ENCODE peak calls at places on chromosome 4, in six cellular contexts. Z, H, W, B, U and O are unnamed samples.

GRCh38 chr4:80183196-80184052 is 13.9 kb upstream of the PRDM8 start:
- DNase-seq in Z (no peak), H (no peak), W (no peak), B (no peak), U (no peak), O (peak)

GRCh38 chr4:113607147-113607720 is 154.3 kb downstream of the CAMK2D start:
- DNase-seq in Z (no peak), H (no peak), W (no peak), B (no peak), U (no peak), O (no peak)

GRCh38 chr4:7714738-7715137 is 224.9 kb downstream of the AFAP1 start:
- DNase-seq in Z (no peak), H (no peak), W (no peak), B (no peak), U (no peak), O (no peak)

GRCh38 chr4:78056265-78057129 is 626 bp upstream of the FRAS1 start:
- DNase-seq in Z (no peak), H (peak), W (peak), B (peak), U (no peak), O (peak)

GRCh38 chr4:125115476-125115875 is 199.3 kb upstream of the FAT4 start:
- DNase-seq in Z (no peak), H (no peak), W (no peak), B (no peak), U (no peak), O (no peak)

GRCh38 chr4:9703391-9703790 is 78.0 kb upstream of the DRD5 start:
- DNase-seq in Z (peak), H (peak), W (peak), B (peak), U (peak), O (peak)

GRCh38 chr4:182265881-182266280 is 22.7 kb downstream of the TENM3 start:
- DNase-seq in Z (no peak), H (no peak), W (no peak), B (peak), U (no peak), O (no peak)

GRCh38 chr4:87843936-87844335 is 11.2 kb downstream of the MEPE start:
- DNase-seq in Z (no peak), H (peak), W (no peak), B (no peak), U (no peak), O (peak)

GRCh38 chr4:3236326-3236878 is 12.6 kb upstream of the MSANTD1 start:
- DNase-seq in Z (no peak), H (no peak), W (no peak), B (no peak), U (no peak), O (no peak)

GRCh38 chr4:137535718-137536117 is 3.4 kb upstream of the PCDH18 start:
- DNase-seq in Z (no peak), H (no peak), W (no peak), B (no peak), U (no peak), O (no peak)

GRCh38 chr4:19721587-19721986 is 530.1 kb upstream of the SLIT2 start:
- DNase-seq in Z (no peak), H (peak), W (no peak), B (no peak), U (no peak), O (no peak)

GRCh38 chr4:152476796-152477195 is 59.1 kb downstream of the FBXW7 start:
- DNase-seq in Z (no peak), H (no peak), W (no peak), B (no peak), U (no peak), O (no peak)

GRCh38 chr4:100146756-100147155 is 43.5 kb downstream of the DDIT4L start:
- DNase-seq in Z (no peak), H (no peak), W (no peak), B (no peak), U (no peak), O (no peak)

GRCh38 chr4:98822144-98822543 is 106.8 kb downstream of the EIF4E start:
- DNase-seq in Z (no peak), H (no peak), W (no peak), B (no peak), U (no peak), O (no peak)

GRCh38 chr4:68658672-68659071 is 11.8 kb downstream of the UGT2B15 start:
- DNase-seq in Z (no peak), H (no peak), W (no peak), B (no peak), U (no peak), O (no peak)

GRCh38 chr4:4851081-4851480 is 8.4 kb upstream of the MSX1 start:
- DNase-seq in Z (no peak), H (no peak), W (no peak), B (no peak), U (no peak), O (no peak)

GRCh38 chr4:100299019-100299418 is 108.8 kb upstream of the DDIT4L start:
- DNase-seq in Z (no peak), H (peak), W (no peak), B (peak), U (no peak), O (no peak)

GRCh38 chr4:70721747-70722146 is at the start of gene RUFY3:
- DNase-seq in Z (no peak), H (no peak), W (no peak), B (no peak), U (no peak), O (no peak)
- TF ChIP-seq POLR2A in Z (no peak), H (no peak), W (no peak), B (no peak), U (no peak), O (no peak)

DNA sequence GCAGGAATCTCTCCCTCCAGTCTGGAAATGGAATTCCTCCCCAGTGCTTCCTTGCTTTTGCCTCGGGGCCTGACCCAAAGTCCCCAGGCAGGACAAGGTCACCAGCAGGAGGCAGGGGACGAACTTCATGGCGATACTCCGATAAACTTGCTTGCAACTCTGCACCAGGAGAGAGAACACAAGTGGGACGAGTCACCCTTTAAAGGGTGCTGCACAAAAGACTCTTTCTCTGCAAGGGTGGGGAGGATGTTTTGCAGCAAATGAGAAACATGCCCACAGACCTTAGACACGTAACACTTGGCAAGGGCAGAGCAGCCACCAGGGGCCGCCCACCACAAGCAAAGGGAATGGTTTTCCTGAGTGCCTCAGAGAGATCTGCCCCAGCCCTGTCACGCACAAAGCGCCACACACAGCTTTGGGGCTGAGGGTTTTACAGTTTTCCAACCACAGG is at the start of gene FGFBP2:
- DNase-seq in Z (no peak), H (peak), W (peak), B (peak), U (no peak), O (peak)
- TF ChIP-seq MAX in Z (no peak), H (no peak), W (no peak), B (no peak), U (no peak), O (no peak)

DNA sequence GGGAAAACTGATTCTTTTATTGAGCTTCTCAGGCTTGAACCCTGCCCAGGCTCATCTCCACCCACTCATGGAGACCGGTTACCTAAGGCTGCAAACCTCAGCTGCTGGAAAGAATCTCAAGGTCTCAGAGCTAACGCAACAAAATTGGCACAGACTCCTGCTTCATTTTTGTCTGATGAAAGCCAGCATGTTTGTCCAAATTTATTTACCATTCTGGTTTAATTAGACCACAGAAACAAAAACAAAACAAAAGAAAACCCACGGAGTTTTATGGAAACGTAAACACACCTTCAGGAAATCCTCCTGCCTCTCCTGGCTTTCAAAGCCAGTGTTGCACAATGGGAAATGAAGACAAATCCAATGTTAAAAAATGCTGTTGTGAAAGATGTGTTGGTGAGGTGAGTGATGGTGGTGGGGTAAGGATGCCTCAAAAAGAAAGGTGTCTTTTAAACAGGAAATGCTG is 56.4 kb upstream of the PDLIM3 start:
- DNase-seq in Z (no peak), H (no peak), W (no peak), B (no peak), U (no peak), O (no peak)
- H3K4me3 ChIP-seq in Z (no peak), H (no peak), W (no peak), B (no peak), U (no peak), O (no peak)

GRCh38 chr4:36054750-36055467 is 189.4 kb downstream of the ARAP2 start:
- DNase-seq in Z (no peak), H (no peak), W (no peak), B (no peak), U (no peak), O (no peak)
- TF ChIP-seq POLR2A in Z (no peak), H (no peak), W (no peak), B (no peak), U (no peak), O (no peak)

GRCh38 chr4:105345358-105345757 is 128.5 kb downstream of the PPA2 start:
- DNase-seq in Z (no peak), H (no peak), W (no peak), B (no peak), U (no peak), O (no peak)

GRCh38 chr4:105346869-105347268 is 127.0 kb downstream of the PPA2 start:
- DNase-seq in Z (no peak), H (no peak), W (no peak), B (no peak), U (no peak), O (no peak)

GRCh38 chr4:105345838-105346237 is 128.0 kb downstream of the PPA2 start:
- DNase-seq in Z (no peak), H (no peak), W (no peak), B (no peak), U (no peak), O (no peak)

GRCh38 chr4:105348719-105349118 is 125.1 kb downstream of the PPA2 start:
- DNase-seq in Z (no peak), H (no peak), W (no peak), B (no peak), U (no peak), O (no peak)

DNA sequence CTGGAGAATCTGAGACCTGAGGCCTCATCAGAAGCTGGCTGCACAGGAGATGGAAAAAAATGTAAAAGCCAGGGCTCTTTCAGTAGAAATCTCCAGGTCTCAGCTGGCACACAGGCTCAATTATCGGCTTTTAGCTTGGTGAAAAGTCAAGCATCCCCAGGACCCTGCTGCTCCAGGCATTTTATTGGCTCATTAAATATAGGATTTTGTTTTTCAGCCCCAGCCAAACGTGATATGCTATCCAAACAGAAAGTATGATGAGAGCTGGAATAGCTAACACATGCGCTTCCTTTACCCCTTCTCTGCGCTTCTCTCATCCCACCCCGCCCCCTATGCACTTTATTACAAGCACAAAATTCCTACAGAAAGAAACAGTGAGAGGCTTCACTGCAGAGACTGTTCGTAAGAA is 130.3 kb downstream of the PPA2 start:
- DNase-seq in Z (no peak), H (no peak), W (no peak), B (no peak), U (no peak), O (no peak)
- TF ChIP-seq MAX in Z (no peak), H (no peak), W (no peak), B (no peak), U (no peak), O (no peak)

DNA sequence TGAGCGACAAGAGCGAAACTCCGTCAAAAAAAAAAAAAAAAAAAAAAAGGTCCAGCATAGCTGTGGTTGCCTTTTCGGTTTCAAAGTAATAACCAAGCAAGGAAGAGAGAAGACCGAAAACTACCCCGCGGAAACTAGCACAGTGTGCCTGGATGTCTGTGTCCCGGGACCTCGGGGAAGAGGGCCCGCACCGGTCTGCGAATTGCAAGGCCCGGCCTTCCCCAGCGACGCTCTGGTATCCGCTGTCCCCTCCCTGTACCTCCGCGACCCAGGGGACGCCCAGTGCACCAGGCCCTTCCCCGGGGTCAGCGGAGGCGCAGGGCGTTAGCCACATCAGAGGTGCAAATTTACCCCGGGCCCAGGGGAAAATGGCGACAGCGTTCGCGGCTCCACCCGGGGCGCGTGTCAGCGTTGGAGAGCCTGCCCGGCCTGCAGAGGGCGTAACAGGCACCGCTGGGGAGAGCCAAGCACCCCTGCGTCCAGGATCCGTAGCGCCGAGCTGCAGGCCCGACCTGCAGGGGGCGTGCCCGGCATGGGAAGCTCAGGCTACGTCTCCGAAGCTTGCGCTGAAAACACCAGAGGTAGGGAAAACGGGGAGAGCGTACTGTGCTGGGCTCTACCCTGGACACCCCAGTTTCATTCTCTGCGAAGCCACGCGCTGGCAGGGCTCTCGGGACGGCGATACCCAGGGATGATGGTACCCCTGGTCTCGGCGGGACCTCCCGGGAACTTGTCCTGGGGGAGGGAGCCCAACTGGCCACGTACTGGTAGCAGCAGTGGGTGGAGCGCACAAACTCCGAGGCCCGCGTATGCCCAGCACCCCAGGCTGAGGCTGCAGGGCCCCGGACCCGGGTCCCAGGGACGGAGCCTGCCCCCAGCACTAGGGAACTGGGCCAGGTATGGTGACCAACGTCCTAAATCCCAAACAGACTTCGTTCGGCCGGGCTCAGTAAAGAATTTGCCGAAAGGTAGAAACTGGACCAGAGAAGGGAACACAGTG is 16.2 kb downstream of the NKX6-1 start:
- DNase-seq in Z (no peak), H (no peak), W (no peak), B (no peak), U (no peak), O (no peak)
- H3K4me3 ChIP-seq in Z (peak), H (no peak), W (no peak), B (no peak), U (no peak), O (no peak)

DNA sequence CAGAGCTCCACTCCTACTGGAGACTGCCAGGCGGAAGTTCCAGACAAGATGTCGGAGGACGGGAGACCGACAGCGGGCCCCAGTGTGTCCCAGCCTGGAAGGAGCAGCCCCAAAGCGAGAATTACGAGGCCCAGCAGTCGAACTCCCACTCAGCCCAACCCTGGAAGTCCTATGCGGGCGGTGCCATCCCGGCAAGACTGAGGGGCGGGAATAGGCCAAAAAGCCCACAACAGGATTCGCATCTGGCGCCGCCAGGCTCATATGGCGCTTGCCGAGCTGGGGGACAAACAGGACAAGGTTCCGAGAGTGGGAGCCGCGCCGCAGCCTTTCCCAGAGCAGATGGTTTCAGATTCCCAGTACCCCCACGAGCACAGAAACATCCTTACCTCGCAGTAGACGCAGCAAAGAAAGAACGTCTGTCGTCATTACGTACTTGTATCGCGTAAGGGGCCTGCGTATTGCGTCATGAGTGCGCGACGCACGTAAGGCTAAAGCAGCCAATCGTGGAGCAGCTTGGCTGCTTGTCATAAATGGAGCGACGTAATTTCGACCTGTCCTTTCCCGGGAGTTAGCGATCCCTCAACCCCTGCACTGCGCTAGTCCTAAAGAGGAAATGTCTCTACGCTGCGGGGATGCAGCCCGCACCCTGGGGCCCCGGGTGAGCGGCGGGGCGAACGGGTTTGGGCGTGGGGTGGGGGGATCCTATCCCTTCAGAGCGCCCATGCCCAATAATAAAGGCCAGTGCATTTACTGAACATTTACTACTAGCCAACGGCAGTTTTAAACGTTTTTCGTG is at the start of the genes LIAS and RPL9:
- DNase-seq in Z (peak), H (peak), W (peak), B (peak), U (peak), O (peak)
- TF ChIP-seq POLR2A in Z (peak), H (peak), W (peak), B (peak), U (peak), O (peak)